ENCODE peak calls at places on chromosomes 11 and 22, in five cellular contexts. Y is activated CD8-positive, alpha-beta memory T cell treated with anti-CD3 and anti-CD28 coated beads, Interleukin-2, amount 50 U/mL, for 48 hours; U is Daoy; F is right atrium auricular region; B is CD8-positive, alpha-beta T cell. R is an unnamed sample.
A peak's percentile ranks its signal among the peaks of the same experiment; 100 is the strongest.

GRCh38 chr11:120547871-120548681 is 36.5 kb downstream of the GRIK4 start:
- DNase-seq in Y (no peak), U (peak; percentile 96), F (peak; percentile 91), B (no peak), R (peak; percentile 86)

GRCh38 chr22:43181321-43182076 is 5.4 kb downstream of the TTLL12 start:
- DNase-seq in Y (no peak), U (no peak), F (no peak), B (no peak), R (no peak)

GRCh38 chr11:87463486-87464102 is 425.9 kb downstream of the TMEM135 start:
- DNase-seq in Y (no peak), U (no peak), F (no peak), B (no peak), R (peak; percentile 29)

GRCh38 chr11:96293583-96293982 is 49.4 kb downstream of the MAML2 start:
- DNase-seq in Y (no peak), U (no peak), F (no peak), B (no peak), R (no peak)

GRCh38 chr11:80241766-80242165 is 800.9 kb upstream of the TENM4 start:
- DNase-seq in Y (no peak), U (peak; percentile 1), F (no peak), B (no peak), R (peak; percentile 34)

GRCh38 chr22:28279888-28280287 is 360.8 kb upstream of the PITPNB start:
- DNase-seq in Y (no peak), U (no peak), F (no peak), B (no peak), R (no peak)

GRCh38 chr11:96338910-96339703 is 3.9 kb downstream of the MAML2 start:
- DNase-seq in Y (peak; percentile 66), U (peak; percentile 73), F (peak; percentile 66), B (peak; percentile 46), R (no peak)

GRCh38 chr11:26993965-26994446 is at the start of gene FIBIN:
- DNase-seq in Y (no peak), U (peak; percentile 13), F (no peak), B (no peak), R (no peak)

GRCh38 chr11:10307411-10308207 is 2.7 kb downstream of the ADM start:
- DNase-seq in Y (peak; percentile 94), U (peak; percentile 94), F (peak; percentile 87), B (peak; percentile 79), R (peak; percentile 80)

GRCh38 chr11:69560141-69560790 is 78.8 kb downstream of the LINC01488 start:
- DNase-seq in Y (no peak), U (no peak), F (no peak), B (no peak), R (no peak)

GRCh38 chr11:47950396-47950795 is 30.0 kb upstream of the PTPRJ start:
- DNase-seq in Y (peak; percentile 58), U (peak; percentile 61), F (no peak), B (peak; percentile 63), R (no peak)

GRCh38 chr11:21635359-21635758 is 557.5 kb upstream of the ANO5 start:
- DNase-seq in Y (no peak), U (no peak), F (no peak), B (no peak), R (no peak)

GRCh38 chr11:61132646-61133045 is 28.6 kb downstream of the VPS37C start:
- DNase-seq in Y (no peak), U (no peak), F (no peak), B (no peak), R (no peak)